ENCODE peak calls at places on chromosomes 11 and 22, in ten cellular contexts. One of them, this sample, is unnamed.
A peak's percentile ranks its signal among the peaks of the same experiment; 100 is the strongest.

GRCh38 chr11:11306855-11307254 is 46.2 kb downstream of the CSNK2A3 start:
- DNase-seq in effector memory CD4-positive, alpha-beta T cell: no peak
- DNase-seq in neural progenitor cell: no peak
- DNase-seq in aorta: no peak
- DNase-seq in AG04450: no peak
- DNase-seq in BJ: no peak
- DNase-seq in fibroblast of the aortic adventitia: no peak
- DNase-seq in ovary: no peak
- DNase-seq in cardiac muscle cell: peak; percentile 2
- DNase-seq in right lobe of liver: no peak
- DNase-seq in this sample: peak; percentile 7

GRCh38 chr22:24247564-24248344 is 2.9 kb upstream of the GGT5 start:
- DNase-seq in effector memory CD4-positive, alpha-beta T cell: no peak
- DNase-seq in BJ: peak; percentile 82
- DNase-seq in fibroblast of the aortic adventitia: peak; percentile 99
- DNase-seq in aorta: peak; percentile 97
- DNase-seq in ovary: peak; percentile 96
- DNase-seq in cardiac muscle cell: peak; percentile 100
- DNase-seq in AG04450: peak; percentile 90
- DNase-seq in neural progenitor cell: peak; percentile 89
- DNase-seq in right lobe of liver: peak; percentile 79
- DNase-seq in this sample: peak; percentile 99

GRCh38 chr22:47064016-47064415 is 301.6 kb downstream of the TBC1D22A start:
- DNase-seq in neural progenitor cell: no peak
- DNase-seq in fibroblast of the aortic adventitia: no peak
- DNase-seq in AG04450: no peak
- DNase-seq in ovary: peak; percentile 25
- DNase-seq in aorta: peak; percentile 59
- DNase-seq in cardiac muscle cell: no peak
- DNase-seq in right lobe of liver: no peak
- DNase-seq in BJ: no peak
- DNase-seq in effector memory CD4-positive, alpha-beta T cell: no peak
- DNase-seq in this sample: no peak

GRCh38 chr22:46985507-46985882 is 223.0 kb downstream of the TBC1D22A start:
- DNase-seq in BJ: no peak
- DNase-seq in aorta: no peak
- DNase-seq in right lobe of liver: no peak
- DNase-seq in cardiac muscle cell: no peak
- DNase-seq in effector memory CD4-positive, alpha-beta T cell: no peak
- DNase-seq in fibroblast of the aortic adventitia: no peak
- DNase-seq in ovary: no peak
- DNase-seq in neural progenitor cell: no peak
- DNase-seq in AG04450: no peak
- DNase-seq in this sample: no peak

GRCh38 chr11:3984896-3985295 is 109.7 kb upstream of the RRM1 start:
- DNase-seq in fibroblast of the aortic adventitia: no peak
- DNase-seq in AG04450: no peak
- DNase-seq in aorta: no peak
- DNase-seq in BJ: no peak
- DNase-seq in neural progenitor cell: peak; percentile 76
- DNase-seq in ovary: peak; percentile 46
- DNase-seq in cardiac muscle cell: peak; percentile 52
- DNase-seq in right lobe of liver: no peak
- DNase-seq in effector memory CD4-positive, alpha-beta T cell: no peak
- DNase-seq in this sample: peak; percentile 61

GRCh38 chr11:12377106-12377823 is at the start of gene PARVA:
- DNase-seq in right lobe of liver: peak; percentile 64
- DNase-seq in ovary: peak; percentile 83
- DNase-seq in BJ: no peak
- DNase-seq in fibroblast of the aortic adventitia: peak; percentile 82
- DNase-seq in neural progenitor cell: peak; percentile 93
- DNase-seq in AG04450: peak; percentile 47
- DNase-seq in effector memory CD4-positive, alpha-beta T cell: no peak
- DNase-seq in aorta: peak; percentile 93
- DNase-seq in cardiac muscle cell: peak; percentile 93
- DNase-seq in this sample: peak; percentile 84

GRCh38 chr11:123457187-123457770 is 27.2 kb downstream of the GRAMD1B start:
- DNase-seq in right lobe of liver: no peak
- DNase-seq in ovary: no peak
- DNase-seq in fibroblast of the aortic adventitia: peak; percentile 39
- DNase-seq in BJ: no peak
- DNase-seq in aorta: no peak
- DNase-seq in neural progenitor cell: no peak
- DNase-seq in AG04450: no peak
- DNase-seq in cardiac muscle cell: peak; percentile 80
- DNase-seq in effector memory CD4-positive, alpha-beta T cell: no peak
- DNase-seq in this sample: peak; percentile 51

GRCh38 chr22:46547179-46547882 is 9.9 kb upstream of the CELSR1 start:
- DNase-seq in effector memory CD4-positive, alpha-beta T cell: no peak
- DNase-seq in BJ: no peak
- DNase-seq in ovary: no peak
- DNase-seq in aorta: no peak
- DNase-seq in right lobe of liver: no peak
- DNase-seq in AG04450: no peak
- DNase-seq in neural progenitor cell: peak; percentile 55
- DNase-seq in fibroblast of the aortic adventitia: peak; percentile 86
- DNase-seq in cardiac muscle cell: peak; percentile 72
- DNase-seq in this sample: peak; percentile 71

GRCh38 chr22:39543095-39543494 is 10.5 kb upstream of the RPS19BP1 start:
- DNase-seq in effector memory CD4-positive, alpha-beta T cell: no peak
- DNase-seq in right lobe of liver: no peak
- DNase-seq in BJ: no peak
- DNase-seq in neural progenitor cell: peak; percentile 79
- DNase-seq in aorta: no peak
- DNase-seq in AG04450: no peak
- DNase-seq in ovary: no peak
- DNase-seq in cardiac muscle cell: peak; percentile 46
- DNase-seq in fibroblast of the aortic adventitia: no peak
- DNase-seq in this sample: peak; percentile 62

GRCh38 chr11:63567044-63567840 is 4.1 kb upstream of the PLAAT2 start:
- DNase-seq in effector memory CD4-positive, alpha-beta T cell: peak; percentile 78
- DNase-seq in neural progenitor cell: no peak
- DNase-seq in cardiac muscle cell: peak; percentile 92
- DNase-seq in ovary: no peak
- DNase-seq in BJ: peak; percentile 61
- DNase-seq in fibroblast of the aortic adventitia: peak; percentile 96
- DNase-seq in right lobe of liver: no peak
- DNase-seq in AG04450: peak; percentile 34
- DNase-seq in aorta: no peak
- DNase-seq in this sample: peak; percentile 90

GRCh38 chr11:86162257-86162656 is 82.3 kb upstream of the EED start:
- DNase-seq in aorta: no peak
- DNase-seq in neural progenitor cell: no peak
- DNase-seq in AG04450: peak; percentile 58
- DNase-seq in fibroblast of the aortic adventitia: peak; percentile 94
- DNase-seq in cardiac muscle cell: peak; percentile 87
- DNase-seq in right lobe of liver: peak; percentile 29
- DNase-seq in BJ: no peak
- DNase-seq in effector memory CD4-positive, alpha-beta T cell: no peak
- DNase-seq in ovary: peak; percentile 55
- DNase-seq in this sample: peak; percentile 87

GRCh38 chr11:34647532-34647931 is 26.6 kb downstream of the EHF start:
- DNase-seq in neural progenitor cell: no peak
- DNase-seq in right lobe of liver: no peak
- DNase-seq in aorta: no peak
- DNase-seq in fibroblast of the aortic adventitia: no peak
- DNase-seq in ovary: no peak
- DNase-seq in BJ: no peak
- DNase-seq in effector memory CD4-positive, alpha-beta T cell: no peak
- DNase-seq in cardiac muscle cell: no peak
- DNase-seq in AG04450: no peak
- DNase-seq in this sample: no peak

GRCh38 chr11:9025101-9025850 is 21.5 kb upstream of the NRIP3 start:
- DNase-seq in AG04450: no peak
- DNase-seq in effector memory CD4-positive, alpha-beta T cell: no peak
- DNase-seq in right lobe of liver: no peak
- DNase-seq in ovary: no peak
- DNase-seq in aorta: no peak
- DNase-seq in fibroblast of the aortic adventitia: no peak
- DNase-seq in neural progenitor cell: no peak
- DNase-seq in cardiac muscle cell: no peak
- DNase-seq in BJ: no peak
- DNase-seq in this sample: no peak

GRCh38 chr22:44957267-44957905 is 52.4 kb downstream of the PHF21B start:
- DNase-seq in neural progenitor cell: peak; percentile 66
- DNase-seq in AG04450: no peak
- DNase-seq in cardiac muscle cell: no peak
- DNase-seq in fibroblast of the aortic adventitia: peak; percentile 1
- DNase-seq in right lobe of liver: no peak
- DNase-seq in effector memory CD4-positive, alpha-beta T cell: no peak
- DNase-seq in ovary: no peak
- DNase-seq in aorta: no peak
- DNase-seq in BJ: no peak
- DNase-seq in this sample: peak; percentile 19

GRCh38 chr11:1151366-1152315 is 6.1 kb upstream of the MUC5AC start:
- DNase-seq in fibroblast of the aortic adventitia: no peak
- DNase-seq in right lobe of liver: peak; percentile 58
- DNase-seq in aorta: peak; percentile 63
- DNase-seq in AG04450: no peak
- DNase-seq in ovary: peak; percentile 16
- DNase-seq in BJ: no peak
- DNase-seq in effector memory CD4-positive, alpha-beta T cell: no peak
- DNase-seq in cardiac muscle cell: no peak
- DNase-seq in neural progenitor cell: no peak
- DNase-seq in this sample: no peak

GRCh38 chr11:1150769-1151365 is 6.9 kb upstream of the MUC5AC start:
- DNase-seq in aorta: peak; percentile 41
- DNase-seq in AG04450: no peak
- DNase-seq in cardiac muscle cell: peak; percentile 83
- DNase-seq in effector memory CD4-positive, alpha-beta T cell: no peak
- DNase-seq in right lobe of liver: no peak
- DNase-seq in BJ: no peak
- DNase-seq in neural progenitor cell: no peak
- DNase-seq in fibroblast of the aortic adventitia: peak; percentile 82
- DNase-seq in ovary: peak; percentile 8
- DNase-seq in this sample: peak; percentile 65

GRCh38 chr11:1153951-1154487 is 3.7 kb upstream of the MUC5AC start:
- DNase-seq in effector memory CD4-positive, alpha-beta T cell: no peak
- DNase-seq in aorta: peak; percentile 90
- DNase-seq in right lobe of liver: peak; percentile 90
- DNase-seq in BJ: peak; percentile 71
- DNase-seq in fibroblast of the aortic adventitia: peak; percentile 94
- DNase-seq in ovary: peak; percentile 36
- DNase-seq in cardiac muscle cell: peak; percentile 93
- DNase-seq in AG04450: peak; percentile 81
- DNase-seq in neural progenitor cell: no peak
- DNase-seq in this sample: peak; percentile 89

GRCh38 chr11:1153105-1153950 is 4.4 kb upstream of the MUC5AC start:
- DNase-seq in aorta: peak; percentile 59
- DNase-seq in right lobe of liver: no peak
- DNase-seq in AG04450: no peak
- DNase-seq in neural progenitor cell: no peak
- DNase-seq in BJ: no peak
- DNase-seq in effector memory CD4-positive, alpha-beta T cell: no peak
- DNase-seq in fibroblast of the aortic adventitia: no peak
- DNase-seq in ovary: peak; percentile 28
- DNase-seq in cardiac muscle cell: no peak
- DNase-seq in this sample: no peak

GRCh38 chr11:1152316-1153104 is 5.2 kb upstream of the MUC5AC start:
- DNase-seq in cardiac muscle cell: peak; percentile 54
- DNase-seq in BJ: no peak
- DNase-seq in fibroblast of the aortic adventitia: peak; percentile 14
- DNase-seq in aorta: peak; percentile 73
- DNase-seq in AG04450: peak; percentile 13
- DNase-seq in effector memory CD4-positive, alpha-beta T cell: no peak
- DNase-seq in right lobe of liver: peak; percentile 38
- DNase-seq in ovary: peak; percentile 28
- DNase-seq in neural progenitor cell: no peak
- DNase-seq in this sample: peak; percentile 49
- H3K4me3 ChIP-seq in cardiac muscle cell: no peak overlapping the region
- H3K4me3 ChIP-seq in BJ: no peak overlapping the region
- H3K4me3 ChIP-seq in fibroblast of the aortic adventitia: no peak overlapping the region
- H3K4me3 ChIP-seq in aorta: no peak overlapping the region
- H3K4me3 ChIP-seq in AG04450: no peak overlapping the region
- H3K4me3 ChIP-seq in effector memory CD4-positive, alpha-beta T cell: no peak overlapping the region
- H3K4me3 ChIP-seq in right lobe of liver: no peak overlapping the region
- H3K4me3 ChIP-seq in ovary: no peak overlapping the region
- H3K4me3 ChIP-seq in neural progenitor cell: no peak overlapping the region
- H3K4me3 ChIP-seq in this sample: no peak overlapping the region

DNA sequence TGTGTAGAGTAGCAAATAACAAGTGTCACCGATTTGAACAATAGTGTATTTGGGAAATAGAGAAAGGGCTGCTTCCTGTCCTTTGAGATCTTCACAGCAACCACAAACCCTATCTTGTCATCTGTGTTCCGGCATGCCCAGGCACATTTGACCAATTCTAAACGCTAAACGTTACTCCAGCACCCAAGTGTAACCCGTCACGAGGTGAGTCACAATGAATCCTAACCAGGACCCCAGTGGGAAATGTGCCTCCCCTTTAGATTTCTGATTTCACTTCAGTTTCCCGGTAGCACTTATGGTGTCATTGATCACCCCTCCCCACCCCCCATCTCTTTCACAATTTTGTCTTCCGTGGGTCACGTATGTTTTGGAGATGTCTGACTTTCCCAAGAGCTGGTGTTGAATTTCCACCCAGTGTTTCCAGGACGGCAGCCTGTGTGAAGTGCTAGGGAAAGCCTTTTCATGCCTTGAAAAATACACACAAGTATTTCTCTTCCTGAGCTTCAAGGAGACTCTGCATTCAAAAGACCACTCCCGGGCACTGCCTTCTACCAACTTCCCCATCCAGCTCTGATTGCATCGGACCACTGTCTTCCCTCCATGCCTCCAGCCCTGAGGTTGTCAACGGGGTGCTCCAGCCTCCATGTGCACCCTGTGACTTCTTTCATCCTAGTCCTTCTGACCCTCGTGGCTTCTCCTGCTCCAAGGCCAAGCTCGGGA is 10.5 kb upstream of the C11orf24 start:
- DNase-seq in cardiac muscle cell: no peak
- DNase-seq in aorta: no peak
- DNase-seq in neural progenitor cell: no peak
- DNase-seq in right lobe of liver: no peak
- DNase-seq in ovary: no peak
- DNase-seq in effector memory CD4-positive, alpha-beta T cell: no peak
- DNase-seq in AG04450: no peak
- DNase-seq in BJ: no peak
- DNase-seq in fibroblast of the aortic adventitia: no peak
- DNase-seq in this sample: no peak
- H3K4me3 ChIP-seq in cardiac muscle cell: no peak overlapping the region
- H3K4me3 ChIP-seq in aorta: no peak overlapping the region
- H3K4me3 ChIP-seq in neural progenitor cell: no peak overlapping the region
- H3K4me3 ChIP-seq in right lobe of liver: no peak overlapping the region
- H3K4me3 ChIP-seq in ovary: no peak overlapping the region
- H3K4me3 ChIP-seq in effector memory CD4-positive, alpha-beta T cell: peak overlapping the region; percentile 29
- H3K4me3 ChIP-seq in AG04450: no peak overlapping the region
- H3K4me3 ChIP-seq in BJ: no peak overlapping the region
- H3K4me3 ChIP-seq in fibroblast of the aortic adventitia: no peak overlapping the region
- H3K4me3 ChIP-seq in this sample: no peak overlapping the region

GRCh38 chr22:20887375-20887774 is 28.6 kb downstream of the SNAP29 start:
- DNase-seq in BJ: no peak
- DNase-seq in AG04450: no peak
- DNase-seq in neural progenitor cell: no peak
- DNase-seq in aorta: no peak
- DNase-seq in ovary: no peak
- DNase-seq in effector memory CD4-positive, alpha-beta T cell: no peak
- DNase-seq in cardiac muscle cell: no peak
- DNase-seq in fibroblast of the aortic adventitia: no peak
- DNase-seq in right lobe of liver: no peak
- DNase-seq in this sample: no peak
- H3K4me3 ChIP-seq in BJ: no peak overlapping the region
- H3K4me3 ChIP-seq in AG04450: no peak overlapping the region
- H3K4me3 ChIP-seq in neural progenitor cell: no peak overlapping the region
- H3K4me3 ChIP-seq in aorta: no peak overlapping the region
- H3K4me3 ChIP-seq in ovary: no peak overlapping the region
- H3K4me3 ChIP-seq in effector memory CD4-positive, alpha-beta T cell: no peak overlapping the region
- H3K4me3 ChIP-seq in cardiac muscle cell: no peak overlapping the region
- H3K4me3 ChIP-seq in fibroblast of the aortic adventitia: no peak overlapping the region
- H3K4me3 ChIP-seq in right lobe of liver: no peak overlapping the region
- H3K4me3 ChIP-seq in this sample: no peak overlapping the region

GRCh38 chr11:831951-832528 is 712 bp upstream of the CD151 start:
- DNase-seq in aorta: no peak
- DNase-seq in fibroblast of the aortic adventitia: no peak
- DNase-seq in ovary: no peak
- DNase-seq in neural progenitor cell: no peak
- DNase-seq in BJ: no peak
- DNase-seq in effector memory CD4-positive, alpha-beta T cell: no peak
- DNase-seq in AG04450: no peak
- DNase-seq in cardiac muscle cell: no peak
- DNase-seq in right lobe of liver: no peak
- DNase-seq in this sample: no peak
- H3K4me3 ChIP-seq in aorta: no peak overlapping the region
- H3K4me3 ChIP-seq in fibroblast of the aortic adventitia: peak overlapping the region; percentile 81
- H3K4me3 ChIP-seq in ovary: peak overlapping the region; percentile 51
- H3K4me3 ChIP-seq in neural progenitor cell: peak overlapping the region; percentile 87
- H3K4me3 ChIP-seq in BJ: peak overlapping the region; percentile 53
- H3K4me3 ChIP-seq in effector memory CD4-positive, alpha-beta T cell: no peak overlapping the region
- H3K4me3 ChIP-seq in AG04450: peak overlapping the region; percentile 63
- H3K4me3 ChIP-seq in cardiac muscle cell: peak overlapping the region; percentile 65
- H3K4me3 ChIP-seq in right lobe of liver: peak overlapping the region; percentile 43
- H3K4me3 ChIP-seq in this sample: peak overlapping the region; percentile 59